ENCODE peak calls at places on chromosome 22, in six cellular contexts. H, A, P, V, D and L are unnamed samples. For H3K4me1, the result is how much of the 10 kb centered on the place peaks cover.

GRCh38 chr22:44311855-44312170 is 938 bp downstream of the SHISAL1 start:
- DNase-seq in A (no peak), H (peak), V (peak), P (peak), D (peak), L (no peak)

GRCh38 chr22:35448552-35448922 is 48.6 kb downstream of the MCM5 start:
- DNase-seq in D (no peak), V (no peak), H (no peak), P (no peak), A (no peak), L (no peak)

GRCh38 chr22:45199723-45200122 is 36.0 kb downstream of the NUP50 start:
- DNase-seq in A (no peak), V (no peak), P (no peak), D (no peak), H (no peak), L (no peak)

GRCh38 chr22:16955081-16955480 is 52.9 kb downstream of the GAB4 start:
- DNase-seq in D (no peak), P (no peak), H (no peak), A (no peak), V (no peak), L (no peak)

GRCh38 chr22:24592846-24593809 is at the start of gene LRRC75B:
- DNase-seq in A (peak), P (peak), V (peak), H (no peak), D (peak), L (no peak)

GRCh38 chr22:46077669-46078099 is 72.6 kb upstream of the PPARA start:
- DNase-seq in H (no peak), A (no peak), V (peak), D (peak), P (no peak), L (no peak)

GRCh38 chr22:32328306-32329201 is 29.1 kb upstream of the RFPL3 start:
- DNase-seq in A (no peak), D (no peak), P (no peak), V (no peak), H (no peak), L (no peak)

GRCh38 chr22:23270212-23270733 is 90.0 kb downstream of the BCR start:
- DNase-seq in D (no peak), V (no peak), A (peak), H (no peak), P (no peak), L (no peak)

GRCh38 chr22:25453058-25453457 is 111.4 kb upstream of the GRK3 start:
- DNase-seq in P (no peak), D (no peak), V (no peak), H (no peak), A (no peak), L (no peak)

GRCh38 chr22:33919591-33920501 is at the start of gene LARGE1:
- DNase-seq in A (no peak), D (peak), H (no peak), V (peak), P (no peak), L (no peak)

GRCh38 chr22:25380141-25380747 is 160.8 kb downstream of the CRYBB2 start:
- DNase-seq in P (no peak), H (no peak), A (no peak), V (no peak), D (no peak), L (no peak)

GRCh38 chr22:20843501-20843900 is 15.1 kb downstream of the PI4KA start:
- DNase-seq in A (no peak), V (no peak), H (no peak), P (no peak), D (no peak), L (no peak)

GRCh38 chr22:46349681-46350080 is 14.2 kb downstream of the TRMU start:
- DNase-seq in D (no peak), V (peak), A (no peak), P (peak), H (no peak), L (no peak)

GRCh38 chr22:23478175-23478574 is 101.9 kb downstream of the IGLL1 start:
- DNase-seq in D (no peak), P (no peak), A (no peak), H (no peak), V (peak), L (peak)

GRCh38 chr22:44625421-44625760 is 76.6 kb upstream of the PRR5 start:
- DNase-seq in P (no peak), V (no peak), H (no peak), A (no peak), D (no peak), L (no peak)

GRCh38 chr22:38927033-38927789 is 30.2 kb upstream of the APOBEC3A start:
- DNase-seq in H (no peak), D (peak), P (peak), A (peak), V (peak), L (peak)

GRCh38 chr22:45105281-45105700 is 58.4 kb upstream of the NUP50 start:
- DNase-seq in P (peak), H (no peak), V (peak), A (no peak), D (peak), L (no peak)

GRCh38 chr22:46029036-46029435 is 52.1 kb upstream of the WNT7B start:
- DNase-seq in A (no peak), H (no peak), P (no peak), V (no peak), D (no peak), L (no peak)

GRCh38 chr22:32904044-32904443 is 102.5 kb downstream of the TIMP3 start:
- DNase-seq in P (peak), H (no peak), D (peak), A (peak), V (peak), L (peak)

GRCh38 chr22:17266261-17266971 is 47.2 kb upstream of the ADA2 start:
- DNase-seq in H (no peak), V (no peak), D (no peak), A (no peak), P (no peak), L (peak)

GRCh38 chr22:29113329-29113728 is 40.5 kb downstream of the KREMEN1 start:
- DNase-seq in H (no peak), P (no peak), V (no peak), D (no peak), A (no peak), L (no peak)
- H2AFZ ChIP-seq in H (no peak), P (no peak), V (no peak), D (peak), A (no peak), L (no peak)

GRCh38 chr22:37299969-37300509 is 17.7 kb downstream of the CYTH4 start:
- DNase-seq in V (no peak), D (no peak), A (no peak), P (no peak), H (no peak), L (no peak)
- H3K27ac ChIP-seq in V (no peak), D (no peak), A (no peak), P (no peak), H (no peak), L (no peak)

GRCh38 chr22:50184541-50185383 is 951 bp upstream of the TRABD start:
- DNase-seq in H (no peak), V (no peak), D (no peak), P (no peak), A (no peak), L (no peak)

GRCh38 chr22:50183141-50183971 is 2.4 kb upstream of the TRABD start:
- DNase-seq in A (no peak), H (no peak), P (no peak), D (no peak), V (no peak), L (no peak)

GRCh38 chr22:50185384-50186087 is at the start of gene TRABD:
- DNase-seq in D (peak), P (peak), A (peak), H (peak), V (peak), L (peak)

GRCh38 chr22:50182176-50183081 is 3.3 kb upstream of the TRABD start:
- DNase-seq in H (no peak), A (peak), V (no peak), D (no peak), P (no peak), L (no peak)

DNA sequence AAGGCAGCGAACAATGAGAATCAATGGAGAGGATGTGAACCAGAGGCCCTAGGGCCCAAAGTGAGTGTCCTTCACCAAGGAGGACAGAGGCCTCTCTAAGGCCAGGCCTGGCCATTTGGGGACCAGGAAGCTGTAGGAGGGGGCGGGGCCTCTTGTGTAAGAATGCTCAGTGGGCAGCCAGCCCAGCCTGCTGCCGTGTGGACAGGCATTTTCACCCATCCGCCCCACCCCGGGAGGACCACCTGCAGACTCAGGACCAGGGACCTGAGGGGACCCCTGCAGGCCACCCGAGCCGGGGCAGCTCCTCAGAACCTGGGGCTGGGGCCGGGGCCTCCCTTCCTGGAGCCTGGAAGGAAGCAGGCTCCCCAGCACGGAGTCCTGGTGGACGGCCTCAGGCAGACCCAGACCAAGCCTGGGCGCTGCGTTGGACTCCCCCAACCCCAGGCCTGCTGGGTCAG is 1.7 kb upstream of the TRABD start:
- DNase-seq in H (no peak), A (no peak), P (peak), V (peak), D (peak), L (no peak)
- H3K4me1 ChIP-seq in H (under half), A (under half), P (under half), V (under half), D (under half), L (under half)

GRCh38 chr22:42684462-42685195 is 35.4 kb upstream of the CYB5R3 start:
- DNase-seq in P (peak), D (peak), A (no peak), V (peak), H (no peak), L (no peak)

GRCh38 chr22:42683599-42684283 is 34.5 kb upstream of the CYB5R3 start:
- DNase-seq in H (no peak), P (no peak), A (no peak), V (no peak), D (peak), L (no peak)

GRCh38 chr22:42688241-42688913 is 32.3 kb downstream of the A4GALT start:
- DNase-seq in A (peak), P (peak), H (no peak), D (peak), V (peak), L (no peak)

GRCh38 chr22:42686756-42687491 is 33.7 kb downstream of the A4GALT start:
- DNase-seq in P (no peak), V (no peak), H (no peak), D (no peak), A (no peak), L (no peak)

GRCh38 chr22:42685941-42686666 is 34.6 kb downstream of the A4GALT start:
- DNase-seq in A (no peak), H (no peak), D (no peak), P (no peak), V (no peak), L (peak)
- H2AFZ ChIP-seq in A (no peak), H (no peak), D (no peak), P (no peak), V (no peak), L (no peak)

GRCh38 chr22:37456351-37456750 is 29.1 kb upstream of the ELFN2 start:
- DNase-seq in A (no peak), P (no peak), H (no peak), D (no peak), V (no peak), L (no peak)

GRCh38 chr22:37453696-37454095 is 26.4 kb upstream of the ELFN2 start:
- DNase-seq in D (no peak), H (no peak), P (no peak), V (no peak), A (no peak), L (no peak)

GRCh38 chr22:37454857-37455686 is 27.8 kb upstream of the ELFN2 start:
- DNase-seq in H (peak), P (peak), A (no peak), V (peak), D (peak), L (no peak)

GRCh38 chr22:37457093-37457893 is 28.9 kb downstream of the MFNG start:
- DNase-seq in D (peak), H (peak), A (peak), P (no peak), V (peak), L (peak)

DNA sequence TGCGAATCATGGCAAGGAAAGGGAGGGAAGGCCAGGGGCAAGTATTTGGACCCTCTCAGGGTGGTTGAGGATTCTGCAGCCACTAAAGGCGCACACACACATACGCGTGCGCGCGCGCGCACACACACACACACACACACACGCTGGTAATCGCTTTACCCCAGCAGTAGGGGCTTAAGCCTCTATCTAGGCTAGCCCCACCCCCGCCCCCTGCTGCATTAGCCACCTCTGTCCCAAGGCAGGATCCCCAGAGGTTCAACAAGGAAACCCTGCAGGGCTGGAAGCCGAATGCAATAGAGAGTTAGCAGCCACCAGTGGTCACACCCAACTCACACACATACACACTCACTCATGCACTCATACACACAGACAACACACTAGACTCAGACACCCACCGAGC is 28.6 kb upstream of the ELFN2 start:
- DNase-seq in V (peak), D (peak), P (peak), H (no peak), A (no peak), L (no peak)
- H3K27ac ChIP-seq in V (no peak), D (peak), P (peak), H (no peak), A (no peak), L (no peak)

GRCh38 chr22:50255099-50255498 is 4.0 kb upstream of the HDAC10 start:
- DNase-seq in D (no peak), P (no peak), V (no peak), A (no peak), H (no peak), L (no peak)
- H3K4me1 ChIP-seq in D (under half), P (under half), V (under half), A (under half), H (under half), L (under half)

GRCh38 chr22:26691377-26691716 is 34.0 kb downstream of the MIAT start:
- DNase-seq in H (no peak), A (no peak), V (no peak), D (no peak), P (no peak), L (no peak)
- H2AFZ ChIP-seq in H (no peak), A (no peak), V (no peak), D (no peak), P (no peak), L (no peak)